ENCODE peak calls at places on chromosomes 13 and 19, in nine cellular contexts. U is choroid plexus epithelial cell, E is germinal center, Z is NCI-H1930, Y is kidney glomerular epithelial cell, K is left cardiac atrium, W is KG1, M is HuH-7, D is AG10803. T is an unnamed sample.

GRCh38 chr19:17719730-17720486 is 628 bp downstream of the MAP1S start:
- DNase-seq in U (no peak), E (peak; percentile 37), Z (no peak), Y (no peak), K (no peak), W (no peak), M (no peak), D (no peak), T (no peak)

GRCh38 chr19:40685563-40685962 is 4.9 kb downstream of the NUMBL start:
- DNase-seq in U (no peak), E (no peak), Z (no peak), Y (no peak), K (no peak), W (no peak), M (no peak), D (peak; percentile 13), T (no peak)

GRCh38 chr19:16001481-16002312 is 52.9 kb downstream of the OR10H4 start:
- DNase-seq in U (peak; percentile 91), E (peak; percentile 39), Z (no peak), Y (no peak), K (no peak), W (peak; percentile 8), M (peak; percentile 44), D (peak; percentile 77), T (peak; percentile 50)

GRCh38 chr13:112445411-112446271 is 69.5 kb downstream of the SPACA7 start:
- DNase-seq in U (no peak), E (no peak), Z (no peak), Y (no peak), K (no peak), W (no peak), M (no peak), D (no peak), T (no peak)

GRCh38 chr13:21672811-21673591 is 2.1 kb downstream of the FGF9 start:
- DNase-seq in U (no peak), E (no peak), Z (no peak), Y (peak; percentile 46), K (no peak), W (no peak), M (peak; percentile 29), D (no peak), T (no peak)

GRCh38 chr13:33007950-33008349 is 8.3 kb upstream of the KL start:
- DNase-seq in U (no peak), E (no peak), Z (no peak), Y (no peak), K (no peak), W (no peak), M (no peak), D (no peak), T (no peak)

GRCh38 chr19:6800991-6801396 is 28.5 kb downstream of the VAV1 start:
- DNase-seq in U (peak; percentile 64), E (peak; percentile 19), Z (no peak), Y (peak; percentile 16), K (no peak), W (no peak), M (no peak), D (peak; percentile 82), T (no peak)

GRCh38 chr19:11106477-11106876 is 17.2 kb downstream of the LDLR start:
- DNase-seq in U (no peak), E (no peak), Z (no peak), Y (no peak), K (peak; percentile 65), W (no peak), M (no peak), D (no peak), T (no peak)

GRCh38 chr19:1774999-1775772 is 21.9 kb downstream of the ONECUT3 start:
- DNase-seq in U (peak; percentile 22), E (peak; percentile 66), Z (no peak), Y (no peak), K (no peak), W (no peak), M (peak; percentile 73), D (no peak), T (no peak)

GRCh38 chr13:40993987-40994386 is 25.1 kb downstream of the ELF1 start:
- DNase-seq in U (no peak), E (no peak), Z (no peak), Y (no peak), K (no peak), W (no peak), M (no peak), D (no peak), T (no peak)

GRCh38 chr13:99907038-99907437 is 64.5 kb downstream of the ZIC5 start:
- DNase-seq in U (no peak), E (no peak), Z (no peak), Y (no peak), K (no peak), W (no peak), M (no peak), D (no peak), T (no peak)

GRCh38 chr13:111248822-111249221 is 71.6 kb upstream of the TEX29 start:
- DNase-seq in U (no peak), E (no peak), Z (no peak), Y (no peak), K (no peak), W (no peak), M (no peak), D (no peak), T (no peak)

GRCh38 chr13:19329365-19329764 is 147.7 kb upstream of the TUBA3C start:
- DNase-seq in U (no peak), E (no peak), Z (no peak), Y (no peak), K (no peak), W (no peak), M (no peak), D (no peak), T (no peak)

GRCh38 chr19:49551531-49551930 is 23.7 kb downstream of the RCN3 start:
- DNase-seq in U (no peak), E (no peak), Z (no peak), Y (no peak), K (no peak), W (no peak), M (no peak), D (no peak), T (no peak)

GRCh38 chr13:20191902-20192469 is 752 bp downstream of the GJB2 start:
- DNase-seq in U (peak; percentile 31), E (no peak), Z (no peak), Y (peak; percentile 10), K (no peak), W (no peak), M (peak; percentile 58), D (no peak), T (no peak)

GRCh38 chr19:20787766-20788165 is 11.7 kb downstream of the ZNF66 start:
- DNase-seq in U (peak; percentile 5), E (no peak), Z (no peak), Y (no peak), K (no peak), W (no peak), M (no peak), D (no peak), T (no peak)

GRCh38 chr13:95281258-95281602 is 20.0 kb downstream of the ABCC4 start:
- DNase-seq in U (no peak), E (no peak), Z (no peak), Y (no peak), K (no peak), W (no peak), M (no peak), D (peak; percentile 51), T (no peak)

GRCh38 chr13:69589531-69589930 is 518.1 kb upstream of the ATXN8OS start:
- DNase-seq in U (no peak), E (no peak), Z (no peak), Y (no peak), K (no peak), W (no peak), M (no peak), D (no peak), T (no peak)

GRCh38 chr13:44806841-44807240 is 182.4 kb downstream of the NUFIP1 start:
- DNase-seq in U (no peak), E (no peak), Z (no peak), Y (no peak), K (no peak), W (no peak), M (no peak), D (no peak), T (no peak)

GRCh38 chr13:30422056-30422914 is at the start of gene UBE2L5:
- DNase-seq in U (peak; percentile 84), E (peak; percentile 73), Z (peak; percentile 39), Y (peak; percentile 77), K (peak; percentile 80), W (no peak), M (peak; percentile 37), D (peak; percentile 89), T (peak; percentile 82)

GRCh38 chr19:13583114-13583513 is 76.8 kb upstream of the CACNA1A start:
- DNase-seq in U (no peak), E (no peak), Z (no peak), Y (no peak), K (no peak), W (no peak), M (no peak), D (no peak), T (no peak)

T was measured in type B pancreatic cell.